ENCODE peak calls at places on chromosome 1, in eight cellular contexts. Q is prostate gland; R is left ventricle myocardium superior; U is stimulated activated CD4-positive, alpha-beta T cell treated with anti-CD3 and anti-CD28 coated beads, Interleukin-1b, Interleukin-23, amount 100 ng/mL, for 4 hours; N is A549; C is heart right ventricle; L is naive thymus-derived CD4-positive, alpha-beta T cell; B is islet precursor cell. D is an unnamed sample.
A peak's percentile ranks its signal among the peaks of the same experiment; 100 is the strongest.

GRCh38 chr1:54643736-54644135 is 2.1 kb downstream of the MROH7 start:
- DNase-seq in Q (no peak), R (no peak), U (no peak), N (no peak), C (no peak), L (no peak), B (no peak), D (no peak)

GRCh38 chr1:90821152-90821792 is 104.2 kb upstream of the BARHL2 start:
- DNase-seq in Q (no peak), R (no peak), U (no peak), N (no peak), C (no peak), L (no peak), B (peak; percentile 74), D (no peak)

GRCh38 chr1:234921266-234922062 is 207.2 kb downstream of the TOMM20 start:
- DNase-seq in Q (peak; percentile 52), R (peak; percentile 66), U (no peak), N (no peak), C (peak; percentile 49), L (no peak), B (peak; percentile 77), D (no peak)

GRCh38 chr1:61087574-61087973 is 5.2 kb downstream of the NFIA start:
- DNase-seq in Q (no peak), R (peak; percentile 50), U (no peak), N (no peak), C (no peak), L (no peak), B (no peak), D (no peak)

GRCh38 chr1:152026895-152027294 is 9.9 kb downstream of the S100A11 start:
- DNase-seq in Q (no peak), R (no peak), U (no peak), N (no peak), C (no peak), L (no peak), B (no peak), D (no peak)

GRCh38 chr1:230186003-230186863 is 119.2 kb downstream of the GALNT2 start:
- DNase-seq in Q (peak; percentile 87), R (no peak), U (no peak), N (peak; percentile 87), C (no peak), L (no peak), B (peak; percentile 91), D (peak; percentile 30)

GRCh38 chr1:204255225-204255624 is 41.4 kb upstream of the GOLT1A start:
- DNase-seq in Q (no peak), R (no peak), U (no peak), N (no peak), C (no peak), L (no peak), B (no peak), D (peak; percentile 63)

GRCh38 chr1:201275266-201275666 is 8.0 kb upstream of the PKP1 start:
- DNase-seq in Q (peak; percentile 68), R (peak; percentile 88), U (no peak), N (peak; percentile 94), C (peak; percentile 77), L (no peak), B (peak; percentile 58), D (no peak)

GRCh38 chr1:51518033-51518729 is 885 bp downstream of the EPS15 start:
- DNase-seq in Q (peak; percentile 46), R (peak; percentile 50), U (peak; percentile 16), N (peak; percentile 25), C (peak; percentile 42), L (peak; percentile 28), B (peak; percentile 79), D (peak; percentile 32)

GRCh38 chr1:174206148-174206826 is 47.0 kb downstream of the RABGAP1L start:
- DNase-seq in Q (no peak), R (no peak), U (no peak), N (no peak), C (no peak), L (no peak), B (no peak), D (no peak)

GRCh38 chr1:26994772-26995625 is 1.5 kb downstream of the TRNP1 start:
- DNase-seq in Q (no peak), R (no peak), U (no peak), N (no peak), C (no peak), L (no peak), B (no peak), D (no peak)

GRCh38 chr1:70205076-70205436 is 323 bp downstream of the LRRC40 start:
- DNase-seq in Q (peak; percentile 7), R (no peak), U (no peak), N (no peak), C (no peak), L (no peak), B (no peak), D (no peak)

GRCh38 chr1:154599658-154600057 is 8.3 kb downstream of the ADAR start:
- DNase-seq in Q (no peak), R (no peak), U (no peak), N (no peak), C (no peak), L (no peak), B (no peak), D (no peak)

GRCh38 chr1:246907472-246907871 is 24.3 kb downstream of the AHCTF1 start:
- DNase-seq in Q (peak; percentile 14), R (no peak), U (no peak), N (no peak), C (peak; percentile 28), L (no peak), B (no peak), D (no peak)

GRCh38 chr1:155127105-155127671 is 488 bp upstream of the EFNA1 start:
- DNase-seq in Q (peak; percentile 93), R (peak; percentile 54), U (no peak), N (no peak), C (peak; percentile 63), L (no peak), B (peak; percentile 89), D (peak; percentile 39)

GRCh38 chr1:12343823-12344487 is 114.1 kb downstream of the VPS13D start:
- DNase-seq in Q (no peak), R (no peak), U (no peak), N (no peak), C (no peak), L (no peak), B (no peak), D (no peak)

GRCh38 chr1:40646385-40646784 is 19.1 kb downstream of the RIMS3 start:
- DNase-seq in Q (no peak), R (no peak), U (no peak), N (no peak), C (no peak), L (no peak), B (no peak), D (no peak)

GRCh38 chr1:154757149-154757548 is 112.9 kb downstream of the KCNN3 start:
- DNase-seq in Q (no peak), R (peak; percentile 53), U (no peak), N (no peak), C (no peak), L (no peak), B (peak; percentile 33), D (no peak)

GRCh38 chr1:176102243-176102642 is 104.8 kb downstream of the COP1 start:
- DNase-seq in Q (no peak), R (no peak), U (no peak), N (no peak), C (no peak), L (no peak), B (no peak), D (no peak)

GRCh38 chr1:203567596-203567995 is 59.0 kb upstream of the ATP2B4 start:
- DNase-seq in Q (no peak), R (no peak), U (no peak), N (no peak), C (no peak), L (no peak), B (no peak), D (no peak)

GRCh38 chr1:117683571-117684285 is 77.9 kb downstream of the TENT5C start:
- DNase-seq in Q (no peak), R (peak; percentile 60), U (no peak), N (no peak), C (no peak), L (no peak), B (peak; percentile 26), D (no peak)